ENCODE peak calls at places on chromosomes 7 and 10, in five cellular contexts. One of them, this sample, is unnamed.

GRCh38 chr7:465710-466400 is 53.8 kb downstream of the PDGFA start:
- DNase-seq in NT2/D1: no peak
- DNase-seq in HepG2: no peak
- DNase-seq in H1: peak
- DNase-seq in GM12878: no peak
- DNase-seq in this sample: no peak

GRCh38 chr7:117264716-117265115 is 58.1 kb downstream of the WNT2 start:
- DNase-seq in GM12878: no peak
- DNase-seq in HepG2: no peak
- DNase-seq in H1: no peak
- DNase-seq in NT2/D1: no peak
- DNase-seq in this sample: no peak

GRCh38 chr10:26472440-26472778 is 34.3 kb downstream of the APBB1IP start:
- DNase-seq in HepG2: no peak
- DNase-seq in GM12878: no peak
- DNase-seq in H1: no peak
- DNase-seq in NT2/D1: no peak
- DNase-seq in this sample: no peak

GRCh38 chr7:36021367-36021766 is 131.7 kb upstream of the EEPD1 start:
- DNase-seq in GM12878: no peak
- DNase-seq in HepG2: no peak
- DNase-seq in NT2/D1: peak
- DNase-seq in H1: peak
- DNase-seq in this sample: no peak

GRCh38 chr10:86261933-86262665 is 104.5 kb downstream of the GRID1 start:
- DNase-seq in HepG2: peak
- DNase-seq in H1: peak
- DNase-seq in GM12878: peak
- DNase-seq in NT2/D1: peak
- DNase-seq in this sample: peak

GRCh38 chr7:74586258-74587200 is 71.0 kb upstream of the GTF2I start:
- DNase-seq in NT2/D1: no peak
- DNase-seq in H1: no peak
- DNase-seq in HepG2: no peak
- DNase-seq in GM12878: no peak
- DNase-seq in this sample: no peak

GRCh38 chr10:16950686-16951681 is 133.8 kb upstream of the RSU1 start:
- DNase-seq in NT2/D1: peak
- DNase-seq in GM12878: no peak
- DNase-seq in HepG2: no peak
- DNase-seq in H1: no peak
- DNase-seq in this sample: peak

GRCh38 chr10:77901743-77902142 is 24.8 kb downstream of the DLG5 start:
- DNase-seq in HepG2: no peak
- DNase-seq in NT2/D1: no peak
- DNase-seq in GM12878: no peak
- DNase-seq in H1: no peak
- DNase-seq in this sample: no peak

GRCh38 chr10:5530412-5530806 is 5.6 kb downstream of the CALML3 start:
- DNase-seq in NT2/D1: no peak
- DNase-seq in H1: no peak
- DNase-seq in HepG2: no peak
- DNase-seq in GM12878: no peak
- DNase-seq in this sample: no peak

GRCh38 chr7:98217623-98218582 is 6.7 kb downstream of the BHLHA15 start:
- DNase-seq in H1: no peak
- DNase-seq in GM12878: no peak
- DNase-seq in HepG2: peak
- DNase-seq in NT2/D1: no peak
- DNase-seq in this sample: no peak

GRCh38 chr7:81685263-81685868 is 84.5 kb downstream of the HGF start:
- DNase-seq in HepG2: no peak
- DNase-seq in GM12878: no peak
- DNase-seq in H1: no peak
- DNase-seq in NT2/D1: no peak
- DNase-seq in this sample: no peak

GRCh38 chr7:44060091-44060947 is 5.0 kb downstream of the PGAM2 start:
- DNase-seq in GM12878: no peak
- DNase-seq in HepG2: no peak
- DNase-seq in NT2/D1: no peak
- DNase-seq in H1: no peak
- DNase-seq in this sample: no peak

GRCh38 chr7:65971021-65971420 is 11.0 kb downstream of the GUSB start:
- DNase-seq in GM12878: no peak
- DNase-seq in HepG2: no peak
- DNase-seq in NT2/D1: no peak
- DNase-seq in H1: no peak
- DNase-seq in this sample: no peak

GRCh38 chr7:31372538-31372937 is 32.0 kb upstream of the NEUROD6 start:
- DNase-seq in HepG2: no peak
- DNase-seq in NT2/D1: no peak
- DNase-seq in H1: no peak
- DNase-seq in GM12878: no peak
- DNase-seq in this sample: no peak

GRCh38 chr7:106775552-106775936 is 89.5 kb upstream of the PIK3CG start:
- DNase-seq in NT2/D1: no peak
- DNase-seq in HepG2: no peak
- DNase-seq in GM12878: no peak
- DNase-seq in H1: no peak
- DNase-seq in this sample: no peak

GRCh38 chr10:33869089-33869488 is 534.6 kb upstream of the NRP1 start:
- DNase-seq in GM12878: no peak
- DNase-seq in H1: no peak
- DNase-seq in HepG2: no peak
- DNase-seq in NT2/D1: no peak
- DNase-seq in this sample: no peak

GRCh38 chr10:132479024-132479602 is 58.5 kb upstream of the INPP5A start:
- DNase-seq in GM12878: no peak
- DNase-seq in HepG2: no peak
- DNase-seq in NT2/D1: no peak
- DNase-seq in H1: no peak
- DNase-seq in this sample: no peak

GRCh38 chr7:13327669-13328068 is 640.2 kb downstream of the ARL4A start:
- DNase-seq in H1: no peak
- DNase-seq in HepG2: no peak
- DNase-seq in NT2/D1: no peak
- DNase-seq in GM12878: no peak
- DNase-seq in this sample: no peak

GRCh38 chr10:58212622-58213021 is 55.1 kb downstream of the IPMK start:
- DNase-seq in H1: no peak
- DNase-seq in GM12878: no peak
- DNase-seq in NT2/D1: no peak
- DNase-seq in HepG2: no peak
- DNase-seq in this sample: no peak

DNA sequence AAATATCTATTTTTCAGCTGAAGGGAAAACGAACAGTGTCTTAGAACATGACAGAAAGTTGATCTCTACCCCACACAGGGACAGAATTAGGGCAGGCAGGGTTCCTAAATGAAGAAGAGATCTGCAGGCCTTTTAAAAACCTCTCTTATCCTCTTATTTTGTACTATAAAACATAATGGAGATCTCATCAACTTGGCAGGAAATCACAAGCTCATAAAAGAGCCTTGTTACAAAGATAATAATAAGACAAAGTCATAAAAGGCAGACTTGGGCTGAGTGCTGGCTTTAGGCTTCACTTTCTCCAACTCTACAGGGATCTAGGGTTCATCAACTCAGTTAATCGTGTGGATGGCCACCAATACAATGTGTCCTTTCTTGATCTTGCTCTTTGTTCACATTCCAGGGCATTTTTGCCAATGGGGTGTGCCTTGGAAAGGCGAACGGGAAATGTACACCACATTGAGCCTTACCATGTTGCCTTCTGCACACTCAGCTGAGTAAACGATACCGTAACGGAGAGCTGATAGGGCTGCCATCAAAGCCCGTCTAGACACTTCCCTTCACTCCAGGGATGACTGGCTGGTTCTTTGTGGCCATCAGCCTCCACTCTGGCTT is 7.1 kb upstream of the TEX36 start:
- DNase-seq in GM12878: no peak
- DNase-seq in H1: no peak
- DNase-seq in NT2/D1: no peak
- DNase-seq in HepG2: no peak
- DNase-seq in this sample: no peak
- TF ChIP-seq SUZ12 in GM12878: no peak
- TF ChIP-seq SUZ12 in H1: no peak
- TF ChIP-seq SUZ12 in NT2/D1: no peak
- TF ChIP-seq SUZ12 in HepG2: no peak
- TF ChIP-seq SUZ12 in this sample: no peak

GRCh38 chr7:113963356-113963755 is 44.5 kb upstream of the PPP1R3A start:
- DNase-seq in GM12878: no peak
- DNase-seq in NT2/D1: no peak
- DNase-seq in H1: no peak
- DNase-seq in HepG2: no peak
- DNase-seq in this sample: no peak

DNA sequence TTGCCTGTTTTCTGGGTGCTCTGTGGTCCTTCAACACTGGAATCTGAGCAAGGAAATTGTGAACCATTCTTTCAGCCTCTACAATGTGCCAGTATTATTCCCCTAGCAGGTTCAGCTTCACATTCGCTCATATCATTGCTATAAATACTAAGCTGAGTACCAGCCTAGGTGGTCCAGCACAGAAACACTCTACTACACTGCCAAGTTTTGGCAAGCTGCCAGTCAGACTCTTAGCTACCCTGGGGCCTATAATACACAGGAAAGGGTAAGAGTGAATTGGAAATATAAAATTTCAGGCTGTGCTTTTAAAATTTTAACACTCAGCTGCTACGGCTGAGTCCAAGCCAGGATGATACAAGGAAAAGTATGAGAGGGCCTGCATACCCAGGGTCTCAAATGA is 49.9 kb upstream of the PPP1R3A start:
- DNase-seq in HepG2: no peak
- DNase-seq in NT2/D1: no peak
- DNase-seq in H1: no peak
- DNase-seq in GM12878: no peak
- DNase-seq in this sample: no peak
- TF ChIP-seq SUZ12 in HepG2: no peak
- TF ChIP-seq SUZ12 in NT2/D1: no peak
- TF ChIP-seq SUZ12 in H1: no peak
- TF ChIP-seq SUZ12 in GM12878: no peak
- TF ChIP-seq SUZ12 in this sample: no peak

GRCh38 chr10:3654496-3654895 is 130.5 kb downstream of the KLF6 start:
- DNase-seq in GM12878: no peak
- DNase-seq in H1: no peak
- DNase-seq in HepG2: no peak
- DNase-seq in NT2/D1: no peak
- DNase-seq in this sample: no peak
- TF ChIP-seq SUZ12 in GM12878: no peak
- TF ChIP-seq SUZ12 in H1: no peak
- TF ChIP-seq SUZ12 in HepG2: no peak
- TF ChIP-seq SUZ12 in NT2/D1: no peak
- TF ChIP-seq SUZ12 in this sample: no peak

GRCh38 chr7:102387064-102387463 is 9.1 kb upstream of the PRKRIP1 start:
- DNase-seq in HepG2: no peak
- DNase-seq in NT2/D1: no peak
- DNase-seq in H1: no peak
- DNase-seq in GM12878: no peak
- DNase-seq in this sample: no peak
- TF ChIP-seq SUZ12 in HepG2: no peak
- TF ChIP-seq SUZ12 in NT2/D1: no peak
- TF ChIP-seq SUZ12 in H1: no peak
- TF ChIP-seq SUZ12 in GM12878: no peak
- TF ChIP-seq SUZ12 in this sample: no peak

GRCh38 chr7:132577206-132578049 is 1.2 kb upstream of the PLXNA4 start:
- DNase-seq in GM12878: no peak
- DNase-seq in HepG2: no peak
- DNase-seq in NT2/D1: peak
- DNase-seq in H1: peak
- DNase-seq in this sample: peak
- TF ChIP-seq SUZ12 in GM12878: peak
- TF ChIP-seq SUZ12 in HepG2: no peak
- TF ChIP-seq SUZ12 in NT2/D1: no peak
- TF ChIP-seq SUZ12 in H1: peak
- TF ChIP-seq SUZ12 in this sample: no peak

DNA sequence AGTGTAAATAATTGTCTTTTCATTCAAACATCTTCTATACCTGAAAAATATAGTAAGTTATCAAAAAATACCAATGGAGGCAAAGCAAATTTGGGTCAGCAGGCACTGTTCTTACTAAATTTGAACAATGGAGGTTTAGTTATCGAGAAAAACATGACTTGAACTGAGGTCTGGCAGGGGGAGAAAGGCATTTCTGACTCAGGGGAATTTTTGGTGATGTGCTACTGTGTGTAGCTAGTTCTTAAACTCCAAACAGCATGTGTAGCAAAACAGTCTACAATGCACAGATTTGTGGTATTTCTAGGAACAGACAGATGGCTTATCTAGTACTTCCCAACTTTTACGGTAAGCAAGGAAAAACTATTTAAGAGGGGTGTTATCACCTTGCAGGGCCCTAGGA is 311.6 kb upstream of the LRRN3 start:
- DNase-seq in GM12878: no peak
- DNase-seq in H1: no peak
- DNase-seq in HepG2: no peak
- DNase-seq in NT2/D1: no peak
- DNase-seq in this sample: no peak
- TF ChIP-seq SUZ12 in GM12878: no peak
- TF ChIP-seq SUZ12 in H1: no peak
- TF ChIP-seq SUZ12 in HepG2: no peak
- TF ChIP-seq SUZ12 in NT2/D1: no peak
- TF ChIP-seq SUZ12 in this sample: no peak